ENCODE peak calls at places on chromosomes 4 and X, in six cellular contexts. V is transverse colon, A is suprapubic skin, C is upper lobe of left lung, N is A549, J is tibial nerve. E is an unnamed sample.

GRCh38 chrX:121886557-121886956 is 839.1 kb downstream of the GLUD2 start:
- DNase-seq in J (no peak), A (no peak), N (no peak), V (no peak), C (no peak), E (no peak)

GRCh38 chr4:150115851-150116250 is 37.6 kb downstream of the DCLK2 start:
- DNase-seq in C (no peak), N (no peak), V (no peak), A (no peak), J (no peak), E (no peak)

GRCh38 chr4:121072080-121072835 is at the start of gene NDNF:
- DNase-seq in J (peak), N (no peak), A (no peak), V (peak), C (peak), E (peak)

GRCh38 chr4:186628058-186628711 is 72.8 kb upstream of the MTNR1A start:
- DNase-seq in C (no peak), N (no peak), V (no peak), J (no peak), A (no peak), E (no peak)

GRCh38 chr4:7581477-7581876 is 146.7 kb upstream of the PSAPL1 start:
- DNase-seq in V (no peak), C (no peak), A (no peak), N (peak), J (no peak), E (peak)

GRCh38 chr4:6226506-6226905 is 26.2 kb upstream of the JAKMIP1 start:
- DNase-seq in N (no peak), A (no peak), V (no peak), J (no peak), C (no peak), E (no peak)

GRCh38 chrX:19127649-19128168 is 5.4 kb upstream of the ADGRG2 start:
- DNase-seq in N (peak), A (no peak), J (peak), V (no peak), C (no peak), E (no peak)

GRCh38 chr4:153137168-153137567 is 67.1 kb upstream of the TRIM2 start:
- DNase-seq in N (peak), V (no peak), C (no peak), J (no peak), A (no peak), E (peak)

GRCh38 chr4:15400911-15401671 is 26.7 kb upstream of the C1QTNF7 start:
- DNase-seq in A (peak), C (peak), J (peak), V (peak), N (peak), E (peak)

GRCh38 chr4:182916483-182917181 is 554 bp downstream of the DCTD start:
- DNase-seq in V (peak), C (peak), N (peak), A (no peak), J (peak), E (peak)

GRCh38 chrX:122906726-122907125 is 277.4 kb upstream of the GRIA3 start:
- DNase-seq in A (no peak), C (no peak), J (no peak), V (no peak), N (no peak), E (no peak)

GRCh38 chrX:51891821-51892551 is 1.4 kb upstream of the MAGED1 start:
- DNase-seq in V (no peak), J (peak), C (no peak), N (no peak), A (no peak), E (peak)

GRCh38 chr4:127141857-127142256 is 490.9 kb upstream of the INTU start:
- DNase-seq in J (no peak), A (no peak), V (no peak), N (no peak), C (no peak), E (no peak)

GRCh38 chr4:128796934-128797333 is 12.6 kb upstream of the JADE1 start:
- DNase-seq in C (no peak), V (no peak), J (no peak), A (no peak), N (peak), E (no peak)

GRCh38 chrX:54891573-54891972 is 29.1 kb upstream of the TRO start:
- DNase-seq in C (no peak), V (peak), A (no peak), J (peak), N (peak), E (no peak)

GRCh38 chr4:144280688-144281087 is 140.2 kb upstream of the GYPA start:
- DNase-seq in A (no peak), J (no peak), C (no peak), N (no peak), V (no peak), E (no peak)

GRCh38 chr4:140935259-140935658 is 179.1 kb upstream of the TBC1D9 start:
- DNase-seq in N (no peak), A (no peak), V (no peak), J (no peak), C (no peak), E (peak)

DNA sequence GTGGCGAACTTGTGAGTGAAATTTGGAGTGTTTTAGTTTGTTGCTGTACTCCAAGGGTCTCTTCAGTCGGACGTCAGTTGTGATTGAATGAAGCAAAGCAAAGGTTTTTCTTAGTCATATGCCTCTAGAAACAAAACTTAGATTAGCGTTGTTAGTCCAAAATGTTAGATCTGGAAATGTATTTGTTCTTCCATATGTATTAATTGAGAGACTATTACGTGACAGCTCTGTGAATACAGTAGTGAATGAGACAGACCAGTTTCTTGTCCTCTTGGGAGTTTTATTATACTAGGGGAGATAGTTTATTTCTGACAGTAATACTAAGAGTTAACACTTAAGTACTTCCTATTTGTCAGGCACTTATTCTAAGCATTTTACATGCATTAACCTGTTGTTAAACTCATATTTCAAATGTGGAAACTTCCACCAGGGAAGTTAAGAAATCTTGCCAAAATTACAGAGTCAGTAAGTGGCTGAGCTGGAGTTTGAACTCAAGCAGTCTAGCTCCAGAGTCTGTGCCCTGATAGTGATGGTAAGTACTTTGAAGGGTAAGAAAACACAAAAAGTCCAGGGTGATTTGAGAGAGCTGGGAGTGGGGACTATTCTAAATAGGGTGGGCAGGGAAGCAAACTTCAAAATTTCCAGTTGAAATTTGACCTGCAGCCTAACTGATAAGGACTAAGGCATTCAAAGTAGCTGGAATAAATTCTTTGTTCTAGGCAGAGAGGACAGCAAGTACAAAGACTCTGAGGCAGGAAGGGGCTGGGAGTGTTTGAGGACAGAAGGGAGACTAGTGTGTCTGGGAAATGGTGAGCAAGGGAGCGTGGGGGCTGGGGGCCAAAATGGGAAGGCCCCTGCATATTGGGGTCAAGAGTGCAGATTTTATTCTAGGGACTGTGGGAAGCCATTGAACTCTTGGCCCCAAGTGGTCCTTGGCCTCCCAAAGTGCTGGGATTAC is 17.0 kb downstream of the ADD1 start:
- DNase-seq in N (no peak), C (peak), V (no peak), J (no peak), A (no peak), E (no peak)
- TF ChIP-seq EP300 in N (no peak), C (peak), V (peak), J (no peak), A (no peak), E (no peak)

GRCh38 chr4:30821891-30822612 is 101.9 kb downstream of the PCDH7 start:
- DNase-seq in C (no peak), J (no peak), V (no peak), N (peak), A (no peak), E (no peak)
- TF ChIP-seq POLR2A in C (no peak), J (no peak), V (no peak), N (no peak), A (no peak), E (no peak)

GRCh38 chr4:119652978-119653377 is 24.4 kb upstream of the PDE5A start:
- DNase-seq in C (no peak), V (no peak), A (no peak), J (no peak), N (no peak), E (no peak)
- H3K27ac ChIP-seq in C (no peak), V (no peak), A (no peak), J (no peak), N (no peak), E (no peak)

GRCh38 chr4:76969493-76969892 is 19.9 kb downstream of the SEPTIN11 start:
- DNase-seq in A (no peak), J (no peak), V (no peak), N (no peak), C (no peak), E (no peak)
- TF ChIP-seq EP300 in A (no peak), J (no peak), V (no peak), N (no peak), C (no peak), E (no peak)

DNA sequence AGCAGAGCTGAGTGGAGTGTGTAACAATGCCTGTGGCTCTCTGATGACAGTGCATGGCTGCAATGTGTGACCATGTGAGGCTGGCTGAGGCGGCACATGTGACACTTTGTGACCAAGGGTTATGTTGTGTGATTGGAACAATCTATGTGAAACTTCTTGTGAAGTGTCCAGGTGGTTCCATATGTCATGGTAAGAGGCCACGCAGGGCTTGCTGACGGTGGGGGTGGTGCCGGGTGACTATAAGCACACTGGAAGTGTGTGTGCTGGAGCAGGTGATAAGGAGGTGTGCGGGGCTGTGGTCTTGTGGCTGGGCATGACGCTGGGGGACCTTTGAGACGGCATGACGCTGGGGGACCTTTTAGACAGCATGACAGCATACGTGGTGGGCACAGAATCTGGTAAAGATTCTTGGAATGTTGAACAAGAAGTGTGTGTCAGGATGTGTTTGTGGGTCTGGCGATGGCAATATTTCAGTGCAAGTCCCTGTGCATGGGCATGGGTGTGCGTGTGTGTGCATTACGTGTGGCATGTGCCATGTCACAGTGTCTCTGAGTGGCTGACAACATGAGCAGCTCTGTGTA is 7.4 kb upstream of the HDAC6 start:
- DNase-seq in C (no peak), A (no peak), V (no peak), N (no peak), J (no peak), E (no peak)
- TF ChIP-seq POLR2A in C (no peak), A (no peak), V (no peak), N (no peak), J (no peak), E (no peak)

GRCh38 chr4:151874328-151874727 is 113.5 kb upstream of the GATB start:
- DNase-seq in N (no peak), J (no peak), A (no peak), C (no peak), V (no peak), E (no peak)

GRCh38 chr4:151879705-151880104 is 118.9 kb upstream of the GATB start:
- DNase-seq in C (no peak), N (no peak), J (no peak), A (no peak), V (no peak), E (no peak)

GRCh38 chr4:151882072-151882803 is 121.4 kb upstream of the GATB start:
- DNase-seq in C (no peak), J (no peak), V (no peak), A (no peak), N (no peak), E (no peak)

GRCh38 chr4:151876411-151876988 is 115.7 kb upstream of the GATB start:
- DNase-seq in V (no peak), J (no peak), C (no peak), A (no peak), N (no peak), E (no peak)
- H3K27ac ChIP-seq in V (no peak), J (no peak), C (no peak), A (no peak), N (no peak), E (no peak)

DNA sequence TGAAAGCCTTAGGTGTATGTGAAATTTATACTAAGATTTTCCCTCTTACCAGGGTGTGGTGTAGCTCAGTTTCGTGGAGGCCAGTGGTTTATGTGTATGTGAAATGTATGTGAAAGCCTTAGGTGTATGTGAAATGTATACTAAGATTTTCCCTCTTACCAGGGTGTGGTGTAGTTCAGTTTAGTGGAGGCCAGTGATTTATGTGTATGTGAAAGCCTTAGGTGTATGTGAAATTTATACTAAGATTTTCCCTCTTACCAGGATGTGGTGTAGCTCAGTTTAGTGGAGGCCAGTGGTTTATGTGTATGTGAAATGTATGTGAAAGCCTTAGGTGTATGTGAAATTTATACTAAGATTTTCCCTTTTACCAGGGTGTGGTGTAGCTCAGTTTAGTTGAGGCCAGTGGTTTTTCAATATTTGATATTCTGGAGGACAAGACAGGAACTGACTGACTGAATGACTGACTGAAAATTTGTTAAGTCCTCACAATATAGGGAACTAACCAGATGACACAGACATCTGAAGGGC is 143.7 kb downstream of the NEXMIF start:
- DNase-seq in A (no peak), N (no peak), J (no peak), V (no peak), C (no peak), E (no peak)
- TF ChIP-seq EP300 in A (no peak), N (no peak), J (no peak), V (no peak), C (no peak), E (no peak)

E was measured in ovary.